ENCODE peak calls at places on chromosome 21, in seven cellular contexts. X is prostate gland, A is transverse colon, O is endothelial cell of umbilical vein, I is vagina, W is breast epithelium, R is heart left ventricle. E is an unnamed sample.

GRCh38 chr21:27190601-27191000 is 223.7 kb upstream of the ADAMTS5 start:
- DNase-seq in W (peak), O (no peak), A (no peak), I (no peak), R (no peak), X (peak), E (no peak)

GRCh38 chr21:16117851-16118592 is 388.2 kb downstream of the USP25 start:
- DNase-seq in W (no peak), O (peak), R (no peak), A (no peak), I (no peak), X (no peak), E (no peak)

GRCh38 chr21:35428041-35428400 is 378.9 kb upstream of the RUNX1 start:
- DNase-seq in X (no peak), R (no peak), I (no peak), O (no peak), A (no peak), W (no peak), E (no peak)

GRCh38 chr21:31198575-31198974 is 145.5 kb downstream of the TIAM1 start:
- DNase-seq in X (peak), O (peak), R (no peak), W (no peak), I (no peak), A (no peak), E (no peak)

GRCh38 chr21:30839304-30839703 is 9.7 kb upstream of the KRTAP7-1 start:
- DNase-seq in O (no peak), R (no peak), I (no peak), X (no peak), W (no peak), A (peak), E (no peak)

GRCh38 chr21:15001773-15002647 is 62.8 kb downstream of the NRIP1 start:
- DNase-seq in O (no peak), I (no peak), X (no peak), W (no peak), R (no peak), A (no peak), E (no peak)

GRCh38 chr21:37712204-37712934 is 203.9 kb downstream of the KCNJ6 start:
- DNase-seq in X (peak), A (peak), W (peak), I (no peak), R (peak), O (peak), E (no peak)

GRCh38 chr21:39033878-39034589 is 149.2 kb downstream of the PSMG1 start:
- DNase-seq in X (peak), O (peak), W (peak), I (no peak), A (peak), R (no peak), E (peak)

GRCh38 chr21:45366931-45367401 is 38.0 kb upstream of the COL18A1 start:
- DNase-seq in O (peak), X (no peak), W (peak), A (peak), R (peak), I (no peak), E (no peak)

GRCh38 chr21:15754640-15755039 is 24.9 kb downstream of the USP25 start:
- DNase-seq in I (no peak), X (no peak), R (no peak), A (no peak), W (no peak), O (peak), E (no peak)

GRCh38 chr21:42219606-42220137 is 732 bp downstream of the ABCG1 start:
- DNase-seq in W (no peak), R (peak), I (no peak), X (no peak), O (no peak), A (peak), E (no peak)

GRCh38 chr21:42222386-42222785 is 3.4 kb downstream of the ABCG1 start:
- DNase-seq in R (no peak), I (no peak), A (no peak), O (no peak), W (no peak), X (no peak), E (no peak)

GRCh38 chr21:42221581-42222345 is 2.8 kb downstream of the ABCG1 start:
- DNase-seq in I (no peak), W (no peak), R (no peak), O (peak), A (no peak), X (no peak), E (peak)

GRCh38 chr21:42218836-42219605 is at the start of gene ABCG1:
- DNase-seq in X (peak), A (peak), W (no peak), R (no peak), I (no peak), O (peak), E (no peak)

GRCh38 chr21:42220138-42220701 is 1.3 kb downstream of the ABCG1 start:
- DNase-seq in W (peak), A (peak), X (peak), I (no peak), R (no peak), O (peak), E (peak)
- TF ChIP-seq POLR2A in W (no peak), A (peak), X (peak), I (no peak), R (no peak), O (no peak), E (no peak)

GRCh38 chr21:43884012-43884860 is 19.2 kb downstream of the AGPAT3 start:
- DNase-seq in O (peak), W (peak), R (no peak), A (peak), X (no peak), I (no peak), E (no peak)

GRCh38 chr21:43880111-43880985 is 15.3 kb downstream of the AGPAT3 start:
- DNase-seq in X (peak), W (peak), I (no peak), A (no peak), R (no peak), O (no peak), E (no peak)

GRCh38 chr21:43882952-43883492 is 18.0 kb downstream of the AGPAT3 start:
- DNase-seq in A (no peak), W (no peak), I (no peak), O (no peak), X (no peak), R (no peak), E (no peak)

GRCh38 chr21:43881283-43881682 is 16.3 kb downstream of the AGPAT3 start:
- DNase-seq in X (no peak), A (no peak), W (no peak), O (no peak), R (no peak), I (no peak), E (no peak)

DNA sequence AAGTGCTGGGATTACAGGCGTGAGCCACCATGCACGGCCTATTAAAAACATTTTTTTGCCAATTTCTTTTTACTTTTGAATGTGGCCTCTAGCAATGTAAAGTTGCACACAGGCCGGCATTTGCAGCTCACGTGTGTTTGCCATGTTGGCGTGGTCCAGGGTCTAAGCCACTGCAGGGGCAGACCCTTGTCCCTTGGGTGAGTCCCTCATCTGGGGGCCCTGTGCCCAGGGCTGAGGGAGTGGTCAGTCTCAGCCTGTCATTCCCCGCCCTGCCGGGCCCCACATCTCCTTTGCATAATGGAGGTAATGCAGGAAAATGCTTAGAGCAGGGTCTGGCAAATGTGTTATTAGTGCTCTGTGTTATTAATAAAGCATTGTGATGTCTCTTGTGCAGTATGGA is 16.9 kb downstream of the AGPAT3 start:
- DNase-seq in A (no peak), X (no peak), W (no peak), I (no peak), R (no peak), O (no peak), E (no peak)
- TF ChIP-seq POLR2A in A (no peak), X (no peak), W (no peak), I (no peak), R (no peak), O (no peak), E (no peak)

GRCh38 chr21:36430841-36431240 is 45.6 kb downstream of the CHAF1B start:
- DNase-seq in A (no peak), R (no peak), W (no peak), O (peak), I (no peak), X (no peak), E (no peak)

GRCh38 chr21:36429672-36430546 is 44.7 kb downstream of the CHAF1B start:
- DNase-seq in O (peak), I (no peak), A (peak), W (peak), R (peak), X (peak), E (peak)

GRCh38 chr21:36427502-36427901 is 42.3 kb downstream of the CHAF1B start:
- DNase-seq in X (no peak), O (no peak), R (no peak), W (no peak), A (no peak), I (no peak), E (no peak)

GRCh38 chr21:36431252-36431651 is 46.1 kb downstream of the CHAF1B start:
- DNase-seq in X (no peak), W (no peak), A (no peak), I (no peak), R (no peak), O (peak), E (no peak)

GRCh38 chr21:36428789-36429671 is 43.8 kb downstream of the CHAF1B start:
- DNase-seq in R (no peak), W (no peak), I (no peak), A (no peak), O (peak), X (no peak), E (no peak)
- TF ChIP-seq POLR2A in R (no peak), W (no peak), I (no peak), A (no peak), O (peak), X (no peak), E (no peak)

DNA sequence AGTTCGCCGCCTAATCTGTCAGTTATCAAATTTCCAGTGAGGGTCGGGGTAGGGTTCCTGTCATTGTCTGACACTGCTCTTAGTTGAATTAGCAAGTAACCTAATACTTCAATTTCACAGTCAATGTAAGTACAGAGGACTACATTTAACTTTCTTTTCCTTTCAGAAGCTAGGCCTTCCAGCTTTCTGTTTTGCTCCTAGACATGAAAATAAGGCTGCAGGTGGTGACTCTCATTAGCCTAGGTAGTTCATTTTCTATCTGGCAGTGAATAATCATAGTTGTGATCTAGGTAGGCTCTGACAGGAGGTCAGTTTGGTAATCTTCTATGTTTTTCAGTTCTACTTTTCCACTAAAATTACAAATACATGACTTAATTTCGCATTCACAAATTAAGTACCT is 783.1 kb downstream of the MRPL39 start:
- DNase-seq in O (no peak), R (no peak), X (no peak), I (no peak), W (no peak), A (no peak), E (no peak)
- TF ChIP-seq POLR2A in O (no peak), R (no peak), X (no peak), I (no peak), W (no peak), A (no peak), E (no peak)

GRCh38 chr21:41109174-41109573 is 58.8 kb upstream of the BACE2 start:
- DNase-seq in W (no peak), O (no peak), X (no peak), A (no peak), R (no peak), I (no peak), E (no peak)

GRCh38 chr21:41107602-41108001 is 60.4 kb upstream of the BACE2 start:
- DNase-seq in X (no peak), O (no peak), A (no peak), W (no peak), R (no peak), I (no peak), E (peak)

GRCh38 chr21:41111681-41112080 is 56.3 kb upstream of the BACE2 start:
- DNase-seq in R (no peak), I (no peak), X (no peak), A (no peak), O (no peak), W (no peak), E (no peak)

GRCh38 chr21:41110664-41111063 is 57.3 kb upstream of the BACE2 start:
- DNase-seq in A (no peak), R (no peak), I (no peak), X (no peak), O (no peak), W (no peak), E (peak)

DNA sequence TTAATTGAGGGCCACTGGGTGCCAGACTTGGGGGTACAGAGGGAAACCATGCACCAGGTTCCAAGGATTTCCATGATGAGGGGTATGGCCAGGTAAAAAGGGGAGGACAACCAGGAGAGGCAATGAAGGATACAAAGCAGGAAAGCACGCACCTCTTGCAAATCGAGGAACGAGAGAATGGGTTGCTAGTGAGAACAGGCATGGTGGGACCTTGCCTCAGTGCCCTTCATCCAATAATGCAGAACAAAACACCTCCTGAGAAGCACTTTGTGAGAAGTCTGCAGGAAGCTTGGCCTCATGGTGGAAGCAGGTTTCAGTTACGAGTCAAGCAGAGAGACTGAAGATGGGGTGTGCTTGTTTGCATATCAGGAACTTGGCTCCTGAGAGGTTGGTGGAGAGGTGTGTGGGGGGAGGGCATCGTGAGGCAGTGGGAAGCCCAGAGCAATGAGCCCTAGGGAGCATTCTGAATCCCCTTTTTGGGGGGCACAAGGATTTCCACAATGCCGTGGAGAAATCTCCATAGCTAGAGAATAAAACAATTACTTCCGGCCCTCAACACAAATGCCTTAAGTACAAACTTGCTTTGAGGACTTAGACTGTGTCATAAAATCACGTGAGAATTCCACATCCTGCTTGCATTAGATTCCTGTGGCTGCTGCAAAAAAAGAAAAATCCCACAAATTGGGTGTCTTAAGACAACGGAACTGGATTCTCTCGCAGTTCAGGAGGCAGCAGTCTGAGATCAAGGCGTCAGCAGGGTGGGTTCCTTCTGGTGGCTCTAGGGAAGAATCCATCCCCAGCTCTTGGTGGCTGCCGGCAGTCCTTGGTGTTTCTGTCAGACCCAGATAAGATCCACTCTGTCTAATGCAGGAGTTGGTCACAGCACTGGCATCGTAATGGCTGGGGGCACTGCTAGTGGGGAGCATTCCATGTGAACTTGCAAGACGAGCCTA is 54.9 kb upstream of the BACE2 start:
- DNase-seq in A (no peak), X (no peak), R (no peak), W (peak), I (no peak), O (no peak), E (peak)
- TF ChIP-seq POLR2A in A (no peak), X (no peak), R (no peak), W (no peak), I (no peak), O (no peak), E (no peak)

DNA sequence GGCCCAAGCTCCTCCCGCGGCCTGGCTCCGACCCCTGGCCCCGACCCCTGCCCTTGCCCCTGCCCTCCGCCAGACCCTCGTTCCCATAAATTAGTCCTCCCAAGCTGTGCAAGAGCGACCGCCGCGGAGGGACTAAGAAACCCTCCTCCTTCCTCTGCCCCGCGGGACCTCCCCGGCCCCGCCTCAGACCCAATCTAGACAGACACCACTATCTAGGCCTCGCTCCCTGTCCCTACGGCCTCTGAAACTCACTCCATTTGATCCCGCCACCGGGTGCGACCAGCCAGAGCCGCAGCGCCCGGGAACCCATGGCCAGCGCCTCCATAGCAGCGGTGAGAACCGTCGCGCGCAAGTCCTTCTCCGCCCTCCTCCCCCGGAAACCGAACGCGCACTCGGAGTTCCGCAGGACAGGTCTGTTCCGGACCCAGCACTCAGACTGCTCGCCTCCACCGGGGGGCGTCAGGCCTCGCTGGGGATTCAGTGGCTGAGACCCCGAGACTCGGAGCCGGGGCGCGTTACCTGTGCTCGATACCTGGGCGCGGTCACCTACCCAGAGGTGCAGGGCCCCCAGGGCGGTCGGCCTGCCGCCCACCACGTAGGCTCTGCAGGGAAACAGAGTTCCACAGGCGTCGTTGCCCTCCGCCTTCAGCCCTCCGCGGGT is at the start of gene MRPL39:
- DNase-seq in I (no peak), R (peak), O (peak), A (peak), X (peak), W (peak), E (peak)
- TF ChIP-seq POLR2A in I (no peak), R (no peak), O (peak), A (peak), X (no peak), W (no peak), E (no peak)

GRCh38 chr21:42570841-42571387 is 57.3 kb downstream of the SLC37A1 start:
- DNase-seq in R (peak), W (peak), X (peak), I (no peak), A (peak), O (no peak), E (peak)

GRCh38 chr21:42568377-42568776 is 54.7 kb downstream of the SLC37A1 start:
- DNase-seq in I (no peak), X (no peak), O (no peak), W (no peak), R (peak), A (peak), E (no peak)

GRCh38 chr21:42568834-42569731 is 55.4 kb downstream of the SLC37A1 start:
- DNase-seq in O (no peak), W (no peak), A (peak), X (no peak), R (peak), I (no peak), E (no peak)

GRCh38 chr21:42570362-42570761 is 56.7 kb downstream of the SLC37A1 start:
- DNase-seq in W (no peak), A (peak), X (no peak), R (peak), I (no peak), O (no peak), E (no peak)

DNA sequence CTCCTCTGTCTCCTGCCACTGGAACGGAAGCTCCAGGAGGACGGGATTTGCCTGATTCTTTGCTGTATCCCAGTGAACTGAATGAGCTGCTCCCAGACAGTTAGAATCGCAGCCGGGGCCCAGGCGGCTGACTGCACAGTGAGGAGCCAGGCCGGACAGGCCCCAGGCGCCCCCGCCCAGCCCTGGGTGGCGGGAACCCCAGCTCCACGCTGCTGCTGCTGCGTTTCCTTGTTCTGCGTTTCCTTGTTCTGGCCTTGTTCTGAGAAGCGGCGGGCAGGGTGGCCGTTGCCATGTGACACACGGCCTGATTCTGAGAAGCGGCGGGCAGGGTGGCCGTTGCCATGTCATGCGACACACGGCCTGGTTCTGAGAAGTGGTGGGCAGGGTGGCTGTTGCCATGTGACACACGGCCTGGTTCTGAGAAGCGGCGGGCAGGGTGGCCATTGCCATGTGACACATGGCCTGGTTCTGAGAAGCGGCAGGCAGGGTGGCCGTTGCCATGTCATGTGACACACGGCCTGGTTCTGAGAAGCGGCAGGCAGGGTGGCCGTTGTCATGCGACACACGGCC is 56.2 kb downstream of the SLC37A1 start:
- DNase-seq in I (no peak), W (no peak), R (peak), X (no peak), A (peak), O (no peak), E (no peak)
- TF ChIP-seq POLR2A in I (no peak), W (no peak), R (no peak), X (no peak), A (no peak), O (no peak), E (no peak)